ENCODE peak calls at places on chromosomes 2 and 18, in nine cellular contexts. One of them, this sample, is unnamed.

GRCh38 chr2:219523031-219523671 is 8.9 kb downstream of the ASIC4 start:
- DNase-seq in hepatic stellate cell: no peak
- DNase-seq in mesenteric fat pad: no peak
- DNase-seq in endothelial cell: no peak
- DNase-seq in MM.1S: no peak
- DNase-seq in stimulated activated CD4-positive, alpha-beta T cell treated with anti-CD3 and anti-CD28 coated beads, Interleukin-15, amount 100 ng/mL, for 1 hour: no peak
- DNase-seq in NB4: no peak
- DNase-seq in activated CD4-positive, alpha-beta T cell treated with anti-CD3 and anti-CD28 coated beads, Interleukin-2, amount 50 U/mL, for 24 hours: no peak
- DNase-seq in central memory CD4-positive, alpha-beta T cell: no peak
- DNase-seq in this sample: peak; percentile 45

GRCh38 chr18:75065251-75066000 is 143.5 kb downstream of the PTGR3 start:
- DNase-seq in hepatic stellate cell: no peak
- DNase-seq in activated CD4-positive, alpha-beta T cell treated with anti-CD3 and anti-CD28 coated beads, Interleukin-2, amount 50 U/mL, for 24 hours: no peak
- DNase-seq in mesenteric fat pad: peak; percentile 35
- DNase-seq in stimulated activated CD4-positive, alpha-beta T cell treated with anti-CD3 and anti-CD28 coated beads, Interleukin-15, amount 100 ng/mL, for 1 hour: no peak
- DNase-seq in central memory CD4-positive, alpha-beta T cell: no peak
- DNase-seq in NB4: no peak
- DNase-seq in endothelial cell: no peak
- DNase-seq in MM.1S: no peak
- DNase-seq in this sample: no peak

GRCh38 chr2:226888378-226888915 is 52.6 kb downstream of the RHBDD1 start:
- DNase-seq in MM.1S: no peak
- DNase-seq in stimulated activated CD4-positive, alpha-beta T cell treated with anti-CD3 and anti-CD28 coated beads, Interleukin-15, amount 100 ng/mL, for 1 hour: no peak
- DNase-seq in activated CD4-positive, alpha-beta T cell treated with anti-CD3 and anti-CD28 coated beads, Interleukin-2, amount 50 U/mL, for 24 hours: no peak
- DNase-seq in NB4: no peak
- DNase-seq in mesenteric fat pad: no peak
- DNase-seq in hepatic stellate cell: no peak
- DNase-seq in central memory CD4-positive, alpha-beta T cell: no peak
- DNase-seq in endothelial cell: no peak
- DNase-seq in this sample: no peak

GRCh38 chr2:25316101-25316500 is 25.6 kb downstream of the DNMT3A start:
- DNase-seq in hepatic stellate cell: no peak
- DNase-seq in mesenteric fat pad: no peak
- DNase-seq in NB4: peak; percentile 78
- DNase-seq in MM.1S: no peak
- DNase-seq in endothelial cell: no peak
- DNase-seq in stimulated activated CD4-positive, alpha-beta T cell treated with anti-CD3 and anti-CD28 coated beads, Interleukin-15, amount 100 ng/mL, for 1 hour: no peak
- DNase-seq in central memory CD4-positive, alpha-beta T cell: no peak
- DNase-seq in activated CD4-positive, alpha-beta T cell treated with anti-CD3 and anti-CD28 coated beads, Interleukin-2, amount 50 U/mL, for 24 hours: no peak
- DNase-seq in this sample: no peak

GRCh38 chr2:240121190-240121589 is 14.9 kb downstream of the COPS9 start:
- DNase-seq in mesenteric fat pad: no peak
- DNase-seq in activated CD4-positive, alpha-beta T cell treated with anti-CD3 and anti-CD28 coated beads, Interleukin-2, amount 50 U/mL, for 24 hours: peak; percentile 7
- DNase-seq in NB4: no peak
- DNase-seq in endothelial cell: no peak
- DNase-seq in hepatic stellate cell: no peak
- DNase-seq in MM.1S: no peak
- DNase-seq in central memory CD4-positive, alpha-beta T cell: no peak
- DNase-seq in stimulated activated CD4-positive, alpha-beta T cell treated with anti-CD3 and anti-CD28 coated beads, Interleukin-15, amount 100 ng/mL, for 1 hour: no peak
- DNase-seq in this sample: no peak

GRCh38 chr18:7038330-7038846 is 79.2 kb downstream of the LAMA1 start:
- DNase-seq in central memory CD4-positive, alpha-beta T cell: no peak
- DNase-seq in hepatic stellate cell: peak; percentile 83
- DNase-seq in NB4: peak; percentile 65
- DNase-seq in activated CD4-positive, alpha-beta T cell treated with anti-CD3 and anti-CD28 coated beads, Interleukin-2, amount 50 U/mL, for 24 hours: no peak
- DNase-seq in endothelial cell: peak; percentile 85
- DNase-seq in stimulated activated CD4-positive, alpha-beta T cell treated with anti-CD3 and anti-CD28 coated beads, Interleukin-15, amount 100 ng/mL, for 1 hour: no peak
- DNase-seq in MM.1S: peak; percentile 55
- DNase-seq in mesenteric fat pad: no peak
- DNase-seq in this sample: peak; percentile 13

GRCh38 chr18:50791599-50792438 is 28.0 kb downstream of the MRO start:
- DNase-seq in NB4: no peak
- DNase-seq in MM.1S: no peak
- DNase-seq in endothelial cell: no peak
- DNase-seq in central memory CD4-positive, alpha-beta T cell: no peak
- DNase-seq in activated CD4-positive, alpha-beta T cell treated with anti-CD3 and anti-CD28 coated beads, Interleukin-2, amount 50 U/mL, for 24 hours: no peak
- DNase-seq in mesenteric fat pad: no peak
- DNase-seq in hepatic stellate cell: no peak
- DNase-seq in stimulated activated CD4-positive, alpha-beta T cell treated with anti-CD3 and anti-CD28 coated beads, Interleukin-15, amount 100 ng/mL, for 1 hour: no peak
- DNase-seq in this sample: no peak

GRCh38 chr18:63312731-63313408 is 6.7 kb downstream of the BCL2 start:
- DNase-seq in endothelial cell: no peak
- DNase-seq in NB4: no peak
- DNase-seq in stimulated activated CD4-positive, alpha-beta T cell treated with anti-CD3 and anti-CD28 coated beads, Interleukin-15, amount 100 ng/mL, for 1 hour: no peak
- DNase-seq in activated CD4-positive, alpha-beta T cell treated with anti-CD3 and anti-CD28 coated beads, Interleukin-2, amount 50 U/mL, for 24 hours: no peak
- DNase-seq in hepatic stellate cell: no peak
- DNase-seq in MM.1S: no peak
- DNase-seq in mesenteric fat pad: no peak
- DNase-seq in central memory CD4-positive, alpha-beta T cell: no peak
- DNase-seq in this sample: no peak

GRCh38 chr2:177149155-177149503 is 63.5 kb upstream of the HNRNPA3 start:
- DNase-seq in activated CD4-positive, alpha-beta T cell treated with anti-CD3 and anti-CD28 coated beads, Interleukin-2, amount 50 U/mL, for 24 hours: no peak
- DNase-seq in central memory CD4-positive, alpha-beta T cell: no peak
- DNase-seq in MM.1S: no peak
- DNase-seq in mesenteric fat pad: no peak
- DNase-seq in stimulated activated CD4-positive, alpha-beta T cell treated with anti-CD3 and anti-CD28 coated beads, Interleukin-15, amount 100 ng/mL, for 1 hour: no peak
- DNase-seq in NB4: no peak
- DNase-seq in hepatic stellate cell: no peak
- DNase-seq in endothelial cell: no peak
- DNase-seq in this sample: no peak

GRCh38 chr2:202178342-202178958 is 59.9 kb downstream of the SUMO1 start:
- DNase-seq in NB4: peak; percentile 70
- DNase-seq in mesenteric fat pad: no peak
- DNase-seq in stimulated activated CD4-positive, alpha-beta T cell treated with anti-CD3 and anti-CD28 coated beads, Interleukin-15, amount 100 ng/mL, for 1 hour: no peak
- DNase-seq in central memory CD4-positive, alpha-beta T cell: peak; percentile 40
- DNase-seq in MM.1S: peak; percentile 63
- DNase-seq in hepatic stellate cell: peak; percentile 55
- DNase-seq in activated CD4-positive, alpha-beta T cell treated with anti-CD3 and anti-CD28 coated beads, Interleukin-2, amount 50 U/mL, for 24 hours: peak; percentile 54
- DNase-seq in endothelial cell: peak; percentile 65
- DNase-seq in this sample: peak; percentile 77

GRCh38 chr2:219272995-219273394 is 6.2 kb upstream of the DNAJB2 start:
- DNase-seq in stimulated activated CD4-positive, alpha-beta T cell treated with anti-CD3 and anti-CD28 coated beads, Interleukin-15, amount 100 ng/mL, for 1 hour: no peak
- DNase-seq in MM.1S: no peak
- DNase-seq in endothelial cell: no peak
- DNase-seq in central memory CD4-positive, alpha-beta T cell: no peak
- DNase-seq in activated CD4-positive, alpha-beta T cell treated with anti-CD3 and anti-CD28 coated beads, Interleukin-2, amount 50 U/mL, for 24 hours: no peak
- DNase-seq in hepatic stellate cell: no peak
- DNase-seq in NB4: no peak
- DNase-seq in mesenteric fat pad: no peak
- DNase-seq in this sample: no peak

GRCh38 chr2:48229063-48229462 is 300.9 kb upstream of the STON1 start:
- DNase-seq in activated CD4-positive, alpha-beta T cell treated with anti-CD3 and anti-CD28 coated beads, Interleukin-2, amount 50 U/mL, for 24 hours: no peak
- DNase-seq in central memory CD4-positive, alpha-beta T cell: no peak
- DNase-seq in mesenteric fat pad: no peak
- DNase-seq in hepatic stellate cell: no peak
- DNase-seq in MM.1S: no peak
- DNase-seq in NB4: no peak
- DNase-seq in endothelial cell: no peak
- DNase-seq in stimulated activated CD4-positive, alpha-beta T cell treated with anti-CD3 and anti-CD28 coated beads, Interleukin-15, amount 100 ng/mL, for 1 hour: no peak
- DNase-seq in this sample: no peak

GRCh38 chr18:26436176-26437031 is 111.9 kb downstream of the KCTD1 start:
- DNase-seq in activated CD4-positive, alpha-beta T cell treated with anti-CD3 and anti-CD28 coated beads, Interleukin-2, amount 50 U/mL, for 24 hours: no peak
- DNase-seq in stimulated activated CD4-positive, alpha-beta T cell treated with anti-CD3 and anti-CD28 coated beads, Interleukin-15, amount 100 ng/mL, for 1 hour: no peak
- DNase-seq in endothelial cell: no peak
- DNase-seq in mesenteric fat pad: no peak
- DNase-seq in hepatic stellate cell: no peak
- DNase-seq in NB4: no peak
- DNase-seq in MM.1S: no peak
- DNase-seq in central memory CD4-positive, alpha-beta T cell: no peak
- DNase-seq in this sample: no peak

GRCh38 chr2:237888389-237888788 is 29.0 kb downstream of the RAMP1 start:
- DNase-seq in hepatic stellate cell: peak; percentile 77
- DNase-seq in MM.1S: no peak
- DNase-seq in endothelial cell: no peak
- DNase-seq in activated CD4-positive, alpha-beta T cell treated with anti-CD3 and anti-CD28 coated beads, Interleukin-2, amount 50 U/mL, for 24 hours: no peak
- DNase-seq in stimulated activated CD4-positive, alpha-beta T cell treated with anti-CD3 and anti-CD28 coated beads, Interleukin-15, amount 100 ng/mL, for 1 hour: no peak
- DNase-seq in central memory CD4-positive, alpha-beta T cell: no peak
- DNase-seq in mesenteric fat pad: no peak
- DNase-seq in NB4: peak; percentile 59
- DNase-seq in this sample: no peak

GRCh38 chr2:143397886-143398614 is 268.8 kb downstream of the ARHGAP15 start:
- DNase-seq in activated CD4-positive, alpha-beta T cell treated with anti-CD3 and anti-CD28 coated beads, Interleukin-2, amount 50 U/mL, for 24 hours: no peak
- DNase-seq in central memory CD4-positive, alpha-beta T cell: no peak
- DNase-seq in stimulated activated CD4-positive, alpha-beta T cell treated with anti-CD3 and anti-CD28 coated beads, Interleukin-15, amount 100 ng/mL, for 1 hour: no peak
- DNase-seq in MM.1S: no peak
- DNase-seq in endothelial cell: no peak
- DNase-seq in NB4: no peak
- DNase-seq in hepatic stellate cell: peak; percentile 2
- DNase-seq in mesenteric fat pad: no peak
- DNase-seq in this sample: no peak

GRCh38 chr2:190607014-190607597 is 41.8 kb upstream of the NAB1 start:
- DNase-seq in central memory CD4-positive, alpha-beta T cell: no peak
- DNase-seq in endothelial cell: no peak
- DNase-seq in mesenteric fat pad: no peak
- DNase-seq in activated CD4-positive, alpha-beta T cell treated with anti-CD3 and anti-CD28 coated beads, Interleukin-2, amount 50 U/mL, for 24 hours: no peak
- DNase-seq in hepatic stellate cell: peak; percentile 33
- DNase-seq in MM.1S: no peak
- DNase-seq in stimulated activated CD4-positive, alpha-beta T cell treated with anti-CD3 and anti-CD28 coated beads, Interleukin-15, amount 100 ng/mL, for 1 hour: no peak
- DNase-seq in NB4: no peak
- DNase-seq in this sample: no peak

GRCh38 chr2:54611830-54612545 is 111.5 kb upstream of the EML6 start:
- DNase-seq in NB4: no peak
- DNase-seq in central memory CD4-positive, alpha-beta T cell: no peak
- DNase-seq in endothelial cell: no peak
- DNase-seq in stimulated activated CD4-positive, alpha-beta T cell treated with anti-CD3 and anti-CD28 coated beads, Interleukin-15, amount 100 ng/mL, for 1 hour: no peak
- DNase-seq in MM.1S: no peak
- DNase-seq in mesenteric fat pad: no peak
- DNase-seq in activated CD4-positive, alpha-beta T cell treated with anti-CD3 and anti-CD28 coated beads, Interleukin-2, amount 50 U/mL, for 24 hours: no peak
- DNase-seq in hepatic stellate cell: no peak
- DNase-seq in this sample: no peak

GRCh38 chr2:20180676-20181648 is 44.0 kb downstream of the SDC1 start:
- DNase-seq in activated CD4-positive, alpha-beta T cell treated with anti-CD3 and anti-CD28 coated beads, Interleukin-2, amount 50 U/mL, for 24 hours: no peak
- DNase-seq in endothelial cell: no peak
- DNase-seq in MM.1S: no peak
- DNase-seq in NB4: no peak
- DNase-seq in mesenteric fat pad: peak; percentile 81
- DNase-seq in hepatic stellate cell: no peak
- DNase-seq in stimulated activated CD4-positive, alpha-beta T cell treated with anti-CD3 and anti-CD28 coated beads, Interleukin-15, amount 100 ng/mL, for 1 hour: no peak
- DNase-seq in central memory CD4-positive, alpha-beta T cell: no peak
- DNase-seq in this sample: no peak

GRCh38 chr2:11977766-11978524 is 231.5 kb downstream of the LPIN1 start:
- DNase-seq in mesenteric fat pad: no peak
- DNase-seq in MM.1S: no peak
- DNase-seq in NB4: no peak
- DNase-seq in endothelial cell: no peak
- DNase-seq in hepatic stellate cell: no peak
- DNase-seq in activated CD4-positive, alpha-beta T cell treated with anti-CD3 and anti-CD28 coated beads, Interleukin-2, amount 50 U/mL, for 24 hours: no peak
- DNase-seq in central memory CD4-positive, alpha-beta T cell: no peak
- DNase-seq in stimulated activated CD4-positive, alpha-beta T cell treated with anti-CD3 and anti-CD28 coated beads, Interleukin-15, amount 100 ng/mL, for 1 hour: no peak
- DNase-seq in this sample: no peak

GRCh38 chr18:79449551-79450288 is 54.0 kb downstream of the NFATC1 start:
- DNase-seq in stimulated activated CD4-positive, alpha-beta T cell treated with anti-CD3 and anti-CD28 coated beads, Interleukin-15, amount 100 ng/mL, for 1 hour: no peak
- DNase-seq in NB4: no peak
- DNase-seq in central memory CD4-positive, alpha-beta T cell: no peak
- DNase-seq in activated CD4-positive, alpha-beta T cell treated with anti-CD3 and anti-CD28 coated beads, Interleukin-2, amount 50 U/mL, for 24 hours: no peak
- DNase-seq in MM.1S: no peak
- DNase-seq in hepatic stellate cell: no peak
- DNase-seq in endothelial cell: no peak
- DNase-seq in mesenteric fat pad: no peak
- DNase-seq in this sample: no peak

GRCh38 chr2:21657475-21657874 is 533.7 kb downstream of the TDRD15 start:
- DNase-seq in hepatic stellate cell: no peak
- DNase-seq in activated CD4-positive, alpha-beta T cell treated with anti-CD3 and anti-CD28 coated beads, Interleukin-2, amount 50 U/mL, for 24 hours: no peak
- DNase-seq in MM.1S: no peak
- DNase-seq in mesenteric fat pad: no peak
- DNase-seq in stimulated activated CD4-positive, alpha-beta T cell treated with anti-CD3 and anti-CD28 coated beads, Interleukin-15, amount 100 ng/mL, for 1 hour: no peak
- DNase-seq in endothelial cell: no peak
- DNase-seq in NB4: peak; percentile 16
- DNase-seq in central memory CD4-positive, alpha-beta T cell: no peak
- DNase-seq in this sample: no peak

GRCh38 chr2:215832791-215833190 is 180.6 kb downstream of the MREG start:
- DNase-seq in hepatic stellate cell: no peak
- DNase-seq in MM.1S: no peak
- DNase-seq in mesenteric fat pad: no peak
- DNase-seq in central memory CD4-positive, alpha-beta T cell: no peak
- DNase-seq in activated CD4-positive, alpha-beta T cell treated with anti-CD3 and anti-CD28 coated beads, Interleukin-2, amount 50 U/mL, for 24 hours: no peak
- DNase-seq in stimulated activated CD4-positive, alpha-beta T cell treated with anti-CD3 and anti-CD28 coated beads, Interleukin-15, amount 100 ng/mL, for 1 hour: no peak
- DNase-seq in NB4: no peak
- DNase-seq in endothelial cell: no peak
- DNase-seq in this sample: no peak

GRCh38 chr2:38533180-38533579 is 69.5 kb downstream of the HNRNPLL start:
- DNase-seq in central memory CD4-positive, alpha-beta T cell: no peak
- DNase-seq in hepatic stellate cell: no peak
- DNase-seq in activated CD4-positive, alpha-beta T cell treated with anti-CD3 and anti-CD28 coated beads, Interleukin-2, amount 50 U/mL, for 24 hours: no peak
- DNase-seq in NB4: no peak
- DNase-seq in MM.1S: peak; percentile 90
- DNase-seq in stimulated activated CD4-positive, alpha-beta T cell treated with anti-CD3 and anti-CD28 coated beads, Interleukin-15, amount 100 ng/mL, for 1 hour: no peak
- DNase-seq in endothelial cell: no peak
- DNase-seq in mesenteric fat pad: no peak
- DNase-seq in this sample: peak; percentile 95

GRCh38 chr2:10303634-10304378 is 1.1 kb downstream of the HPCAL1 start:
- DNase-seq in hepatic stellate cell: peak; percentile 67
- DNase-seq in endothelial cell: peak; percentile 61
- DNase-seq in NB4: peak; percentile 81
- DNase-seq in mesenteric fat pad: no peak
- DNase-seq in central memory CD4-positive, alpha-beta T cell: peak; percentile 51
- DNase-seq in stimulated activated CD4-positive, alpha-beta T cell treated with anti-CD3 and anti-CD28 coated beads, Interleukin-15, amount 100 ng/mL, for 1 hour: no peak
- DNase-seq in MM.1S: peak; percentile 60
- DNase-seq in activated CD4-positive, alpha-beta T cell treated with anti-CD3 and anti-CD28 coated beads, Interleukin-2, amount 50 U/mL, for 24 hours: no peak
- DNase-seq in this sample: peak; percentile 68

GRCh38 chr18:3498705-3499451 is 48.9 kb downstream of the TGIF1 start:
- DNase-seq in endothelial cell: peak; percentile 58
- DNase-seq in mesenteric fat pad: no peak
- DNase-seq in NB4: peak; percentile 67
- DNase-seq in activated CD4-positive, alpha-beta T cell treated with anti-CD3 and anti-CD28 coated beads, Interleukin-2, amount 50 U/mL, for 24 hours: no peak
- DNase-seq in MM.1S: no peak
- DNase-seq in central memory CD4-positive, alpha-beta T cell: no peak
- DNase-seq in stimulated activated CD4-positive, alpha-beta T cell treated with anti-CD3 and anti-CD28 coated beads, Interleukin-15, amount 100 ng/mL, for 1 hour: no peak
- DNase-seq in hepatic stellate cell: peak; percentile 26
- DNase-seq in this sample: no peak

GRCh38 chr2:233466991-233467603 is 99.5 kb downstream of the USP40 start:
- DNase-seq in hepatic stellate cell: no peak
- DNase-seq in stimulated activated CD4-positive, alpha-beta T cell treated with anti-CD3 and anti-CD28 coated beads, Interleukin-15, amount 100 ng/mL, for 1 hour: no peak
- DNase-seq in MM.1S: no peak
- DNase-seq in mesenteric fat pad: no peak
- DNase-seq in central memory CD4-positive, alpha-beta T cell: no peak
- DNase-seq in endothelial cell: no peak
- DNase-seq in NB4: no peak
- DNase-seq in activated CD4-positive, alpha-beta T cell treated with anti-CD3 and anti-CD28 coated beads, Interleukin-2, amount 50 U/mL, for 24 hours: no peak
- DNase-seq in this sample: no peak

GRCh38 chr18:76491801-76492668 is 3.0 kb downstream of the ZNF516 start:
- DNase-seq in central memory CD4-positive, alpha-beta T cell: no peak
- DNase-seq in activated CD4-positive, alpha-beta T cell treated with anti-CD3 and anti-CD28 coated beads, Interleukin-2, amount 50 U/mL, for 24 hours: no peak
- DNase-seq in NB4: peak; percentile 65
- DNase-seq in endothelial cell: peak; percentile 34
- DNase-seq in MM.1S: no peak
- DNase-seq in hepatic stellate cell: peak; percentile 49
- DNase-seq in stimulated activated CD4-positive, alpha-beta T cell treated with anti-CD3 and anti-CD28 coated beads, Interleukin-15, amount 100 ng/mL, for 1 hour: no peak
- DNase-seq in mesenteric fat pad: no peak
- DNase-seq in this sample: peak; percentile 59

GRCh38 chr2:173571021-173571821 is 216.5 kb downstream of the CDCA7 start:
- DNase-seq in central memory CD4-positive, alpha-beta T cell: no peak
- DNase-seq in NB4: peak; percentile 38
- DNase-seq in mesenteric fat pad: no peak
- DNase-seq in stimulated activated CD4-positive, alpha-beta T cell treated with anti-CD3 and anti-CD28 coated beads, Interleukin-15, amount 100 ng/mL, for 1 hour: no peak
- DNase-seq in activated CD4-positive, alpha-beta T cell treated with anti-CD3 and anti-CD28 coated beads, Interleukin-2, amount 50 U/mL, for 24 hours: no peak
- DNase-seq in MM.1S: no peak
- DNase-seq in endothelial cell: peak; percentile 11
- DNase-seq in hepatic stellate cell: no peak
- DNase-seq in this sample: peak; percentile 58

GRCh38 chr18:28115149-28115550 is 61.8 kb downstream of the CDH2 start:
- DNase-seq in central memory CD4-positive, alpha-beta T cell: no peak
- DNase-seq in MM.1S: no peak
- DNase-seq in NB4: no peak
- DNase-seq in stimulated activated CD4-positive, alpha-beta T cell treated with anti-CD3 and anti-CD28 coated beads, Interleukin-15, amount 100 ng/mL, for 1 hour: no peak
- DNase-seq in mesenteric fat pad: no peak
- DNase-seq in activated CD4-positive, alpha-beta T cell treated with anti-CD3 and anti-CD28 coated beads, Interleukin-2, amount 50 U/mL, for 24 hours: no peak
- DNase-seq in hepatic stellate cell: peak; percentile 24
- DNase-seq in endothelial cell: no peak
- DNase-seq in this sample: no peak

GRCh38 chr18:21853020-21853419 is 112.4 kb downstream of the MIB1 start:
- DNase-seq in central memory CD4-positive, alpha-beta T cell: no peak
- DNase-seq in NB4: no peak
- DNase-seq in hepatic stellate cell: no peak
- DNase-seq in MM.1S: peak; percentile 90
- DNase-seq in stimulated activated CD4-positive, alpha-beta T cell treated with anti-CD3 and anti-CD28 coated beads, Interleukin-15, amount 100 ng/mL, for 1 hour: no peak
- DNase-seq in mesenteric fat pad: no peak
- DNase-seq in endothelial cell: no peak
- DNase-seq in activated CD4-positive, alpha-beta T cell treated with anti-CD3 and anti-CD28 coated beads, Interleukin-2, amount 50 U/mL, for 24 hours: no peak
- DNase-seq in this sample: peak; percentile 71

GRCh38 chr2:135792401-135793152 is 44.4 kb downstream of the LCT start:
- DNase-seq in stimulated activated CD4-positive, alpha-beta T cell treated with anti-CD3 and anti-CD28 coated beads, Interleukin-15, amount 100 ng/mL, for 1 hour: no peak
- DNase-seq in hepatic stellate cell: no peak
- DNase-seq in NB4: peak; percentile 66
- DNase-seq in endothelial cell: no peak
- DNase-seq in central memory CD4-positive, alpha-beta T cell: no peak
- DNase-seq in mesenteric fat pad: no peak
- DNase-seq in MM.1S: no peak
- DNase-seq in activated CD4-positive, alpha-beta T cell treated with anti-CD3 and anti-CD28 coated beads, Interleukin-2, amount 50 U/mL, for 24 hours: no peak
- DNase-seq in this sample: no peak

This sample was measured in NAMALWA.